ENCODE peak calls at places on chromosomes 13 and 19, in nine cellular contexts. I is NCI-H510A; F is activated CD4-positive, alpha-beta T cell treated with anti-CD3 and anti-CD28 coated beads, Interleukin-2, amount 50 U/mL, for 1 hour; N is heart left ventricle; C is upper lobe of right lung; M is neural crest cell; G is activated T-cell treated with anti-CD3 and anti-CD28 coated beads, Interleukin-2, amount 50 U/mL, for 72 hours; S is astrocyte of the spinal cord; Y is M059J. W is an unnamed sample.

GRCh38 chr13:100176781-100177389 is 88.0 kb downstream of the PCCA start:
- DNase-seq in Y (peak), M (no peak), C (no peak), F (no peak), S (peak), I (no peak), N (no peak), G (no peak), W (no peak)

GRCh38 chr13:43284162-43284561 is 260.8 kb downstream of the DNAJC15 start:
- DNase-seq in Y (peak), M (no peak), C (no peak), N (no peak), F (no peak), S (peak), I (no peak), G (no peak), W (peak)

GRCh38 chr19:13599681-13600080 is 93.4 kb upstream of the CACNA1A start:
- DNase-seq in C (no peak), S (no peak), G (no peak), M (no peak), I (peak), F (no peak), Y (no peak), N (no peak), W (no peak)

GRCh38 chr19:15316498-15316897 is 15.8 kb downstream of the BRD4 start:
- DNase-seq in M (no peak), S (peak), N (no peak), Y (no peak), F (no peak), C (no peak), I (no peak), G (no peak), W (no peak)

GRCh38 chr19:46601318-46602224 is at the start of gene CALM3:
- DNase-seq in S (no peak), N (no peak), M (no peak), Y (no peak), I (no peak), C (peak), G (no peak), F (no peak), W (no peak)

GRCh38 chr19:4910594-4911273 is 1.4 kb downstream of the UHRF1 start:
- DNase-seq in N (no peak), F (no peak), C (no peak), I (peak), M (peak), Y (peak), S (peak), G (peak), W (peak)

GRCh38 chr19:7159105-7159933 is 89.8 kb downstream of the ZNF557 start:
- DNase-seq in S (peak), G (no peak), C (no peak), N (peak), M (no peak), Y (no peak), F (no peak), I (no peak), W (peak)

GRCh38 chr13:42266464-42266863 is 5.5 kb upstream of the AKAP11 start:
- DNase-seq in M (no peak), F (no peak), C (no peak), N (no peak), G (no peak), I (no peak), Y (peak), S (peak), W (peak)

GRCh38 chr13:107185889-107186288 is 618.0 kb upstream of the ARGLU1 start:
- DNase-seq in Y (peak), C (no peak), M (no peak), G (no peak), N (no peak), I (no peak), S (peak), F (no peak), W (no peak)

GRCh38 chr19:30512748-30513389 is 140.7 kb downstream of the ZNF536 start:
- DNase-seq in Y (no peak), M (no peak), S (no peak), N (no peak), C (no peak), G (no peak), F (no peak), I (no peak), W (no peak)

GRCh38 chr13:20161275-20161950 is 561 bp upstream of the GJA3 start:
- DNase-seq in N (no peak), C (no peak), M (no peak), Y (no peak), G (peak), F (peak), S (no peak), I (no peak), W (no peak)

GRCh38 chr19:57473646-57474045 is 3.7 kb downstream of the ZNF772 start:
- DNase-seq in C (no peak), M (no peak), I (no peak), F (no peak), G (no peak), Y (peak), S (peak), N (no peak), W (no peak)

GRCh38 chr13:24287748-24288287 is 21.6 kb upstream of the C1QTNF9 start:
- DNase-seq in G (no peak), M (no peak), S (no peak), I (no peak), Y (no peak), F (no peak), N (no peak), C (no peak), W (no peak)

GRCh38 chr19:11377237-11377636 is 2.8 kb downstream of the SWSAP1 start:
- DNase-seq in S (peak), G (peak), C (no peak), N (no peak), F (no peak), I (no peak), Y (peak), M (no peak), W (peak)

GRCh38 chr19:12365094-12365371 is 450 bp downstream of the ZNF442 start:
- DNase-seq in M (no peak), N (no peak), Y (peak), G (no peak), I (no peak), S (peak), C (no peak), F (no peak), W (peak)

GRCh38 chr19:16180611-16181010 is 4.6 kb upstream of the FAM32A start:
- DNase-seq in M (no peak), F (no peak), S (peak), I (no peak), Y (peak), N (no peak), G (no peak), C (no peak), W (peak)

GRCh38 chr19:33394723-33395560 is 21.4 kb downstream of the CEBPG start:
- DNase-seq in Y (no peak), F (no peak), I (no peak), M (no peak), C (no peak), S (no peak), N (peak), G (no peak), W (no peak)

GRCh38 chr13:101157261-101157660 is 259.0 kb downstream of the NALCN start:
- DNase-seq in Y (peak), G (no peak), S (no peak), F (no peak), M (no peak), C (no peak), N (no peak), I (no peak), W (peak)

GRCh38 chr19:35357867-35358573 is at the start of gene FFAR3:
- DNase-seq in M (no peak), Y (no peak), S (no peak), I (no peak), G (no peak), N (no peak), F (no peak), C (peak), W (peak)

GRCh38 chr19:47256688-47257410 is 524 bp downstream of the CCDC9 start:
- DNase-seq in M (peak), S (peak), I (peak), G (peak), Y (peak), N (peak), C (peak), F (peak), W (peak)

GRCh38 chr19:13025819-13026477 is 30.7 kb downstream of the NFIX start:
- DNase-seq in S (no peak), M (no peak), Y (peak), C (no peak), N (no peak), I (no peak), F (no peak), G (no peak), W (no peak)

GRCh38 chr13:111344471-111345191 is 24.2 kb downstream of the TEX29 start:
- DNase-seq in G (no peak), F (no peak), N (no peak), M (peak), I (peak), C (peak), S (peak), Y (peak), W (peak)

GRCh38 chr13:93859666-93860065 is 619.8 kb downstream of the DCT start:
- DNase-seq in M (no peak), Y (no peak), S (peak), I (no peak), C (no peak), F (no peak), N (no peak), G (no peak), W (no peak)

GRCh38 chr19:8814176-8814575 is 17.9 kb downstream of the ZNF558 start:
- DNase-seq in C (no peak), S (no peak), Y (no peak), M (no peak), I (no peak), N (no peak), F (no peak), G (no peak), W (no peak)

GRCh38 chr19:49348305-49349188 is 13.3 kb downstream of the CD37 start:
- DNase-seq in S (no peak), F (no peak), C (no peak), G (no peak), M (no peak), N (no peak), Y (no peak), I (no peak), W (no peak)

GRCh38 chr19:38172001-38172400 is 52.0 kb downstream of the DPF1 start:
- DNase-seq in Y (no peak), I (no peak), G (no peak), F (no peak), C (no peak), S (no peak), N (no peak), M (no peak), W (no peak)

GRCh38 chr13:50404769-50405168 is 389.5 kb downstream of the KCNRG start:
- DNase-seq in N (no peak), C (no peak), S (no peak), Y (no peak), M (no peak), G (no peak), F (no peak), I (no peak), W (no peak)

GRCh38 chr19:14300281-14300680 is 81.0 kb upstream of the ADGRE5 start:
- DNase-seq in Y (peak), F (no peak), S (no peak), C (no peak), G (no peak), I (no peak), N (no peak), M (no peak), W (no peak)

GRCh38 chr13:51524312-51524711 is 60.0 kb upstream of the WDFY2 start:
- DNase-seq in Y (peak), F (no peak), M (no peak), I (no peak), G (no peak), S (no peak), N (no peak), C (no peak), W (no peak)

GRCh38 chr19:7326105-7326877 is 22.4 kb upstream of the ARHGEF18 start:
- DNase-seq in Y (no peak), S (peak), F (peak), M (no peak), G (peak), N (no peak), I (no peak), C (peak), W (no peak)

GRCh38 chr13:95833713-95834112 is 156.8 kb downstream of the DNAJC3 start:
- DNase-seq in G (no peak), Y (peak), I (no peak), S (peak), C (no peak), F (no peak), N (no peak), M (no peak), W (no peak)

GRCh38 chr19:6060600-6061391 is 49.5 kb downstream of the RFX2 start:
- DNase-seq in I (no peak), C (no peak), M (no peak), S (peak), F (peak), N (no peak), Y (peak), G (peak), W (peak)

GRCh38 chr19:58571575-58571947 is 1.6 kb downstream of the MZF1 start:
- DNase-seq in Y (no peak), S (no peak), I (no peak), C (peak), G (no peak), N (no peak), F (no peak), M (no peak), W (no peak)

GRCh38 chr19:53696951-53697350 is 65.2 kb downstream of the DPRX start:
- DNase-seq in N (no peak), C (peak), M (no peak), G (no peak), Y (peak), I (no peak), S (no peak), F (no peak), W (no peak)

GRCh38 chr19:51158474-51159129 is 16.5 kb downstream of the SIGLEC7 start:
- DNase-seq in M (peak), G (peak), F (peak), C (no peak), I (no peak), N (peak), S (no peak), Y (peak), W (no peak)

GRCh38 chr19:4814625-4815425 is 16.7 kb downstream of the TICAM1 start:
- DNase-seq in S (peak), M (no peak), F (no peak), N (no peak), I (no peak), G (no peak), Y (peak), C (no peak), W (peak)

GRCh38 chr13:59415498-59415897 is 748.2 kb downstream of the DIAPH3 start:
- DNase-seq in Y (no peak), F (no peak), N (no peak), M (no peak), I (no peak), C (no peak), S (no peak), G (no peak), W (no peak)

GRCh38 chr13:95492044-95492801 is 60.3 kb upstream of the CLDN10 start:
- DNase-seq in I (no peak), M (no peak), F (no peak), N (no peak), S (no peak), G (no peak), Y (no peak), C (no peak), W (no peak)

GRCh38 chr13:22455036-22455435 is 725.7 kb upstream of the SGCG start:
- DNase-seq in M (no peak), Y (no peak), I (peak), C (no peak), G (no peak), F (no peak), N (no peak), S (no peak), W (no peak)

W was measured in AG08395.